ENCODE peak calls at places on chromosomes 12 and 14, in nine cellular contexts. G is neural progenitor cell, P is RWPE2, Z is Peyer's patch, I is lung, C is astrocyte of the spinal cord, H is AG04450, X is fibroblast of mammary gland, T is A549. M is an unnamed sample.

GRCh38 chr14:97298331-97298730 is 501.1 kb downstream of the VRK1 start:
- DNase-seq in G (peak), P (no peak), Z (no peak), I (no peak), C (no peak), H (no peak), X (no peak), T (no peak), M (no peak)

GRCh38 chr12:76143343-76144252 is 59.1 kb upstream of the NAP1L1 start:
- DNase-seq in G (no peak), P (no peak), Z (peak), I (no peak), C (no peak), H (no peak), X (no peak), T (no peak), M (no peak)

GRCh38 chr12:10310926-10311705 is 3.4 kb downstream of the KLRD1 start:
- DNase-seq in G (no peak), P (no peak), Z (no peak), I (no peak), C (peak), H (no peak), X (peak), T (no peak), M (peak)

GRCh38 chr14:106436310-106436905 is 910.0 kb downstream of the TMEM121 start:
- DNase-seq in G (no peak), P (no peak), Z (peak), I (peak), C (no peak), H (no peak), X (peak), T (peak), M (no peak)

GRCh38 chr12:4273651-4274395 is at the start of gene CCND2:
- DNase-seq in G (peak), P (peak), Z (peak), I (peak), C (peak), H (no peak), X (peak), T (peak), M (peak)

GRCh38 chr14:21868442-21869046 is 194.9 kb upstream of the OR4E1 start:
- DNase-seq in G (peak), P (no peak), Z (peak), I (peak), C (peak), H (no peak), X (peak), T (peak), M (peak)

GRCh38 chr12:131142891-131143637 is 189.4 kb downstream of the ADGRD1 start:
- DNase-seq in G (no peak), P (no peak), Z (no peak), I (no peak), C (no peak), H (no peak), X (no peak), T (peak), M (no peak)

GRCh38 chr14:104292084-104292970 is 153.9 kb downstream of the KIF26A start:
- DNase-seq in G (no peak), P (peak), Z (peak), I (no peak), C (no peak), H (no peak), X (no peak), T (no peak), M (no peak)

GRCh38 chr14:68938515-68939423 is 40.3 kb downstream of the ACTN1 start:
- DNase-seq in G (no peak), P (no peak), Z (peak), I (no peak), C (peak), H (no peak), X (no peak), T (peak), M (peak)
- H3K4me3 ChIP-seq in G (no peak), P (no peak), Z (no peak), I (no peak), C (no peak), H (no peak), X (no peak), T (peak), M (no peak)

GRCh38 chr12:122265433-122265832 is 861 bp downstream of the VPS33A start:
- DNase-seq in G (peak), P (no peak), Z (no peak), I (no peak), C (no peak), H (no peak), X (no peak), T (peak), M (no peak)
- H3K4me3 ChIP-seq in G (peak), P (peak), Z (peak), I (peak), C (peak), H (peak), X (peak), T (peak), M (peak)

GRCh38 chr12:89927226-89927698 is 218.6 kb upstream of the ATP2B1 start:
- DNase-seq in G (no peak), P (no peak), Z (no peak), I (no peak), C (no peak), H (no peak), X (no peak), T (no peak), M (no peak)
- H3K4me3 ChIP-seq in G (no peak), P (no peak), Z (peak), I (no peak), C (no peak), H (no peak), X (no peak), T (no peak), M (no peak)

GRCh38 chr12:96197503-96198272 is 3.5 kb downstream of the ELK3 start:
- DNase-seq in G (no peak), P (no peak), Z (no peak), I (no peak), C (peak), H (peak), X (peak), T (peak), M (peak)
- H3K4me3 ChIP-seq in G (no peak), P (no peak), Z (no peak), I (no peak), C (peak), H (peak), X (peak), T (peak), M (no peak)

GRCh38 chr14:51862839-51863235 is 2.4 kb downstream of the GNG2 start:
- DNase-seq in G (no peak), P (no peak), Z (no peak), I (no peak), C (no peak), H (no peak), X (no peak), T (no peak), M (no peak)

GRCh38 chr14:51860836-51861583 is 598 bp downstream of the GNG2 start:
- DNase-seq in G (no peak), P (no peak), Z (no peak), I (no peak), C (no peak), H (no peak), X (peak), T (no peak), M (peak)

GRCh38 chr14:51862171-51862838 is 1.9 kb downstream of the GNG2 start:
- DNase-seq in G (no peak), P (no peak), Z (no peak), I (no peak), C (no peak), H (no peak), X (peak), T (no peak), M (no peak)

GRCh38 chr14:51859136-51859535 is 1.3 kb upstream of the GNG2 start:
- DNase-seq in G (no peak), P (no peak), Z (no peak), I (no peak), C (no peak), H (no peak), X (peak), T (no peak), M (no peak)

DNA sequence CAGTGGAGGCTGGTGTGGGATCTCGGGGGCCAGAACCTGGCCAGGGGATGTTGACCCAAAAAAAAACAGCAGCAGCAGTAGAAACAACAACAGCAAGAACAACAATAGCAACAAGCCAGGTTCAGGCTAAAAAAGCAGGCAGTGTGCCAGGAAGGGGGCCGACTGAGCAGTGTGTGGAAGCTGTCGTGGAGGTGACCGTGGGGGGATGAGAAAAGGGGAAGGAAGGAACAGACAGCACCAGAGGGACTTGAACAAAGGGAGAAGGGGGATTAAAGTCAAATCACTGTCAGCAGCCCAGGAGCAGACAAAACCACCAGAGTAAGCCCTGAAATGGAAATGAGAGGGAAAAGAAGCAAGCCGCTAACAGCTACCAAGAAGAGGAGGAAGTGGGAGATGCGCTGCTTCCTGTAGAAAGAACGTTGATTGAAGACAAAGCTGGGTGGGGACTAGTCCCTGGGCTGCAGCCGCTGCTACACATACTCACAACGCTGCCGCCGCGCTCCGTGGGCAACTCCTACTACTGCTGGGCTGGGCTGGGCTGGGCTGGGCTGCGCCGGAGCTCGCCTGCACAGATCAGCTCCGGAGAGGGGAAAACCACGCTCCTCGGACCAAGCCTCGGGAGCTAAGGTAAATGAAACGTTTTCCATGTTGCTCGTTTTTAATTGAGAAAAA is at the start of gene GNG2:
- DNase-seq in G (peak), P (peak), Z (peak), I (peak), C (peak), H (no peak), X (peak), T (peak), M (peak)
- H3K4me3 ChIP-seq in G (peak), P (peak), Z (peak), I (no peak), C (peak), H (peak), X (peak), T (peak), M (peak)